ENCODE peak calls at places on chromosomes 5 and 9, in ten cellular contexts. One of them, this sample, is unnamed.

GRCh38 chr9:118786877-118787276 is 582.4 kb downstream of the BRINP1 start:
- DNase-seq in GM12865: no peak
- DNase-seq in sigmoid colon: no peak
- DNase-seq in Peyer's patch: no peak
- DNase-seq in GM13977: no peak
- DNase-seq in astrocyte: no peak
- DNase-seq in fibroblast of lung: no peak
- DNase-seq in tibial artery: no peak
- DNase-seq in fibroblast of mammary gland: no peak
- DNase-seq in progenitor cell of endocrine pancreas: no peak
- DNase-seq in this sample: no peak

GRCh38 chr9:96009690-96010477 is 134.4 kb downstream of the ERCC6L2 start:
- DNase-seq in GM12865: peak
- DNase-seq in sigmoid colon: no peak
- DNase-seq in Peyer's patch: no peak
- DNase-seq in GM13977: peak
- DNase-seq in astrocyte: peak
- DNase-seq in fibroblast of lung: peak
- DNase-seq in tibial artery: no peak
- DNase-seq in fibroblast of mammary gland: peak
- DNase-seq in progenitor cell of endocrine pancreas: no peak
- DNase-seq in this sample: no peak

GRCh38 chr5:96601811-96602244 is 60.3 kb upstream of the CAST start:
- DNase-seq in GM12865: peak
- DNase-seq in sigmoid colon: no peak
- DNase-seq in Peyer's patch: peak
- DNase-seq in GM13977: peak
- DNase-seq in astrocyte: peak
- DNase-seq in fibroblast of lung: peak
- DNase-seq in tibial artery: no peak
- DNase-seq in fibroblast of mammary gland: peak
- DNase-seq in progenitor cell of endocrine pancreas: peak
- DNase-seq in this sample: no peak

GRCh38 chr5:131524431-131524830 is 110.6 kb downstream of the RAPGEF6 start:
- DNase-seq in GM12865: no peak
- DNase-seq in sigmoid colon: no peak
- DNase-seq in Peyer's patch: no peak
- DNase-seq in GM13977: no peak
- DNase-seq in astrocyte: no peak
- DNase-seq in fibroblast of lung: no peak
- DNase-seq in tibial artery: no peak
- DNase-seq in fibroblast of mammary gland: no peak
- DNase-seq in progenitor cell of endocrine pancreas: no peak
- DNase-seq in this sample: no peak

GRCh38 chr5:56415356-56415765 is 182.2 kb upstream of the ANKRD55 start:
- DNase-seq in GM12865: peak
- DNase-seq in sigmoid colon: peak
- DNase-seq in Peyer's patch: peak
- DNase-seq in GM13977: peak
- DNase-seq in astrocyte: peak
- DNase-seq in fibroblast of lung: peak
- DNase-seq in tibial artery: peak
- DNase-seq in fibroblast of mammary gland: no peak
- DNase-seq in progenitor cell of endocrine pancreas: no peak
- DNase-seq in this sample: no peak

GRCh38 chr9:16866542-16866941 is 3.9 kb downstream of the BNC2 start:
- DNase-seq in GM12865: no peak
- DNase-seq in sigmoid colon: no peak
- DNase-seq in Peyer's patch: no peak
- DNase-seq in GM13977: no peak
- DNase-seq in astrocyte: peak
- DNase-seq in fibroblast of lung: peak
- DNase-seq in tibial artery: no peak
- DNase-seq in fibroblast of mammary gland: peak
- DNase-seq in progenitor cell of endocrine pancreas: no peak
- DNase-seq in this sample: no peak

GRCh38 chr5:158898185-158899177 is 201.2 kb downstream of the EBF1 start:
- DNase-seq in GM12865: peak
- DNase-seq in sigmoid colon: no peak
- DNase-seq in Peyer's patch: no peak
- DNase-seq in GM13977: peak
- DNase-seq in astrocyte: peak
- DNase-seq in fibroblast of lung: no peak
- DNase-seq in tibial artery: no peak
- DNase-seq in fibroblast of mammary gland: peak
- DNase-seq in progenitor cell of endocrine pancreas: no peak
- DNase-seq in this sample: no peak

GRCh38 chr9:69585571-69585970 is 86.6 kb downstream of the APBA1 start:
- DNase-seq in GM12865: no peak
- DNase-seq in sigmoid colon: no peak
- DNase-seq in Peyer's patch: no peak
- DNase-seq in GM13977: no peak
- DNase-seq in astrocyte: peak
- DNase-seq in fibroblast of lung: peak
- DNase-seq in tibial artery: no peak
- DNase-seq in fibroblast of mammary gland: no peak
- DNase-seq in progenitor cell of endocrine pancreas: no peak
- DNase-seq in this sample: no peak

GRCh38 chr9:4365055-4365454 is 65.2 kb upstream of the GLIS3 start:
- DNase-seq in GM12865: no peak
- DNase-seq in sigmoid colon: no peak
- DNase-seq in Peyer's patch: no peak
- DNase-seq in GM13977: no peak
- DNase-seq in astrocyte: no peak
- DNase-seq in fibroblast of lung: no peak
- DNase-seq in tibial artery: no peak
- DNase-seq in fibroblast of mammary gland: no peak
- DNase-seq in progenitor cell of endocrine pancreas: no peak
- DNase-seq in this sample: no peak

GRCh38 chr5:88145603-88146467 is 122.8 kb downstream of the TMEM161B start:
- DNase-seq in GM12865: peak
- DNase-seq in sigmoid colon: no peak
- DNase-seq in Peyer's patch: no peak
- DNase-seq in GM13977: no peak
- DNase-seq in astrocyte: peak
- DNase-seq in fibroblast of lung: peak
- DNase-seq in tibial artery: no peak
- DNase-seq in fibroblast of mammary gland: no peak
- DNase-seq in progenitor cell of endocrine pancreas: no peak
- DNase-seq in this sample: no peak

GRCh38 chr9:115207003-115207837 is 89.3 kb upstream of the TNC start:
- DNase-seq in GM12865: peak
- DNase-seq in sigmoid colon: no peak
- DNase-seq in Peyer's patch: no peak
- DNase-seq in GM13977: no peak
- DNase-seq in astrocyte: peak
- DNase-seq in fibroblast of lung: peak
- DNase-seq in tibial artery: no peak
- DNase-seq in fibroblast of mammary gland: peak
- DNase-seq in progenitor cell of endocrine pancreas: no peak
- DNase-seq in this sample: no peak

GRCh38 chr9:115202181-115202580 is 84.2 kb upstream of the TNC start:
- DNase-seq in GM12865: no peak
- DNase-seq in sigmoid colon: no peak
- DNase-seq in Peyer's patch: no peak
- DNase-seq in GM13977: no peak
- DNase-seq in astrocyte: no peak
- DNase-seq in fibroblast of lung: no peak
- DNase-seq in tibial artery: no peak
- DNase-seq in fibroblast of mammary gland: no peak
- DNase-seq in progenitor cell of endocrine pancreas: no peak
- DNase-seq in this sample: no peak

GRCh38 chr9:115200711-115201505 is 83.0 kb upstream of the TNC start:
- DNase-seq in GM12865: no peak
- DNase-seq in sigmoid colon: peak
- DNase-seq in Peyer's patch: no peak
- DNase-seq in GM13977: no peak
- DNase-seq in astrocyte: peak
- DNase-seq in fibroblast of lung: peak
- DNase-seq in tibial artery: no peak
- DNase-seq in fibroblast of mammary gland: peak
- DNase-seq in progenitor cell of endocrine pancreas: no peak
- DNase-seq in this sample: no peak

GRCh38 chr9:115204827-115205506 is 87.0 kb upstream of the TNC start:
- DNase-seq in GM12865: peak
- DNase-seq in sigmoid colon: no peak
- DNase-seq in Peyer's patch: no peak
- DNase-seq in GM13977: peak
- DNase-seq in astrocyte: peak
- DNase-seq in fibroblast of lung: peak
- DNase-seq in tibial artery: no peak
- DNase-seq in fibroblast of mammary gland: peak
- DNase-seq in progenitor cell of endocrine pancreas: no peak
- DNase-seq in this sample: no peak

DNA sequence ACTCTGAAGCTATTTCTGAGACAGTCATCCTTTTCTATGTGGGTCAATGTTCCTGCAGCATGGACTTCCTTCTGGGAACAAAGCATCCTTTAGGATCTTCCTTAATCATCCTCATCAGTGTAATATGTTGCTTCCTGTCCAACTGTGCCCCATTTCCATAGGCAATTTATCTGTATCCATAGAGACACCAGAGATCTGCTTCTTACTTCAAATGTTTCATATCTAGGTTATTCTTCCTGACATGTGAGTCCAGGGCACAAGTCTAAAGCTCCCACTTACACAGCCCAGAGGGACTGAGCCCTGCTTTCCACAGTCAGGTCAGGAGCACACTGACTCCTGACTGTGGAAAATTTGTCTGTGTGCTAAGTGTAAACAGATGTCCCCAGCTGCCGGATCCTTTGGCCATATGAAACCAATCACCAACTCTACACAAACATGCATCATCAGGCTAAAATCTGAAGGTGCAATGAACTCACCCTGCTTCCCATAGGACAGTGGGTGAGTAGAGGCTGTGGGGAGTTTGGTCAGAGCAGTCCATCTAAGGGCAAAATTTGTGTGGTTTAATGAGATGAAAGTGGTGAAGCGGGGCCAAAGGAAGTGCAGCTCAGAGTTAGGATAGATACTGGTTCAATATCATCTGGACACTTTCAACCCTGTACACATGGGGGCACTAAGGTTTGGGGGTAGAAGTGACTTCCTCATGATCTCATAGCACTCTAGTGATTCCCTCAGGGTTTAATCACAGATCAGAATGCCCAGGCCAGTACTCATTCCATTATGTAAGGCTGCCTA is 85.2 kb upstream of the TNC start:
- DNase-seq in GM12865: peak
- DNase-seq in sigmoid colon: peak
- DNase-seq in Peyer's patch: no peak
- DNase-seq in GM13977: no peak
- DNase-seq in astrocyte: peak
- DNase-seq in fibroblast of lung: peak
- DNase-seq in tibial artery: no peak
- DNase-seq in fibroblast of mammary gland: peak
- DNase-seq in progenitor cell of endocrine pancreas: no peak
- DNase-seq in this sample: no peak
- TF ChIP-seq CTCF in GM12865: no peak
- TF ChIP-seq CTCF in sigmoid colon: no peak
- TF ChIP-seq CTCF in Peyer's patch: no peak
- TF ChIP-seq CTCF in GM13977: peak
- TF ChIP-seq CTCF in astrocyte: peak
- TF ChIP-seq CTCF in fibroblast of lung: no peak
- TF ChIP-seq CTCF in tibial artery: no peak
- TF ChIP-seq CTCF in fibroblast of mammary gland: peak
- TF ChIP-seq CTCF in progenitor cell of endocrine pancreas: no peak
- TF ChIP-seq CTCF in this sample: no peak

GRCh38 chr5:79743846-79744605 is 54.4 kb downstream of the CMYA5 start:
- DNase-seq in GM12865: no peak
- DNase-seq in sigmoid colon: no peak
- DNase-seq in Peyer's patch: no peak
- DNase-seq in GM13977: no peak
- DNase-seq in astrocyte: no peak
- DNase-seq in fibroblast of lung: peak
- DNase-seq in tibial artery: no peak
- DNase-seq in fibroblast of mammary gland: no peak
- DNase-seq in progenitor cell of endocrine pancreas: no peak
- DNase-seq in this sample: no peak

GRCh38 chr5:79742549-79743136 is 53.0 kb downstream of the CMYA5 start:
- DNase-seq in GM12865: no peak
- DNase-seq in sigmoid colon: no peak
- DNase-seq in Peyer's patch: no peak
- DNase-seq in GM13977: no peak
- DNase-seq in astrocyte: no peak
- DNase-seq in fibroblast of lung: no peak
- DNase-seq in tibial artery: no peak
- DNase-seq in fibroblast of mammary gland: no peak
- DNase-seq in progenitor cell of endocrine pancreas: no peak
- DNase-seq in this sample: no peak

GRCh38 chr5:79746645-79747044 is 57.0 kb downstream of the CMYA5 start:
- DNase-seq in GM12865: no peak
- DNase-seq in sigmoid colon: no peak
- DNase-seq in Peyer's patch: no peak
- DNase-seq in GM13977: no peak
- DNase-seq in astrocyte: no peak
- DNase-seq in fibroblast of lung: no peak
- DNase-seq in tibial artery: no peak
- DNase-seq in fibroblast of mammary gland: no peak
- DNase-seq in progenitor cell of endocrine pancreas: no peak
- DNase-seq in this sample: no peak

GRCh38 chr5:79750611-79751510 is 61.2 kb downstream of the CMYA5 start:
- DNase-seq in GM12865: no peak
- DNase-seq in sigmoid colon: no peak
- DNase-seq in Peyer's patch: no peak
- DNase-seq in GM13977: no peak
- DNase-seq in astrocyte: no peak
- DNase-seq in fibroblast of lung: no peak
- DNase-seq in tibial artery: no peak
- DNase-seq in fibroblast of mammary gland: no peak
- DNase-seq in progenitor cell of endocrine pancreas: no peak
- DNase-seq in this sample: no peak

GRCh38 chr5:79745255-79745654 is 55.6 kb downstream of the CMYA5 start:
- DNase-seq in GM12865: no peak
- DNase-seq in sigmoid colon: no peak
- DNase-seq in Peyer's patch: no peak
- DNase-seq in GM13977: no peak
- DNase-seq in astrocyte: no peak
- DNase-seq in fibroblast of lung: no peak
- DNase-seq in tibial artery: no peak
- DNase-seq in fibroblast of mammary gland: no peak
- DNase-seq in progenitor cell of endocrine pancreas: no peak
- DNase-seq in this sample: no peak
- TF ChIP-seq CTCF in GM12865: no peak
- TF ChIP-seq CTCF in sigmoid colon: no peak
- TF ChIP-seq CTCF in Peyer's patch: no peak
- TF ChIP-seq CTCF in GM13977: no peak
- TF ChIP-seq CTCF in astrocyte: no peak
- TF ChIP-seq CTCF in fibroblast of lung: no peak
- TF ChIP-seq CTCF in tibial artery: no peak
- TF ChIP-seq CTCF in fibroblast of mammary gland: no peak
- TF ChIP-seq CTCF in progenitor cell of endocrine pancreas: no peak
- TF ChIP-seq CTCF in this sample: no peak

GRCh38 chr9:122379340-122379739 is 8.5 kb downstream of the PTGS1 start:
- DNase-seq in GM12865: no peak
- DNase-seq in sigmoid colon: no peak
- DNase-seq in Peyer's patch: no peak
- DNase-seq in GM13977: no peak
- DNase-seq in astrocyte: no peak
- DNase-seq in fibroblast of lung: no peak
- DNase-seq in tibial artery: no peak
- DNase-seq in fibroblast of mammary gland: peak
- DNase-seq in progenitor cell of endocrine pancreas: no peak
- DNase-seq in this sample: no peak
- TF ChIP-seq CTCF in GM12865: peak
- TF ChIP-seq CTCF in sigmoid colon: no peak
- TF ChIP-seq CTCF in Peyer's patch: no peak
- TF ChIP-seq CTCF in GM13977: peak
- TF ChIP-seq CTCF in astrocyte: peak
- TF ChIP-seq CTCF in fibroblast of lung: peak
- TF ChIP-seq CTCF in tibial artery: no peak
- TF ChIP-seq CTCF in fibroblast of mammary gland: peak
- TF ChIP-seq CTCF in progenitor cell of endocrine pancreas: peak
- TF ChIP-seq CTCF in this sample: no peak

GRCh38 chr5:113295111-113295539 is 139.7 kb downstream of the TSSK1B start:
- DNase-seq in GM12865: no peak
- DNase-seq in sigmoid colon: no peak
- DNase-seq in Peyer's patch: no peak
- DNase-seq in GM13977: no peak
- DNase-seq in astrocyte: no peak
- DNase-seq in fibroblast of lung: no peak
- DNase-seq in tibial artery: no peak
- DNase-seq in fibroblast of mammary gland: no peak
- DNase-seq in progenitor cell of endocrine pancreas: no peak
- DNase-seq in this sample: no peak
- TF ChIP-seq CTCF in GM12865: no peak
- TF ChIP-seq CTCF in sigmoid colon: no peak
- TF ChIP-seq CTCF in Peyer's patch: no peak
- TF ChIP-seq CTCF in GM13977: no peak
- TF ChIP-seq CTCF in astrocyte: no peak
- TF ChIP-seq CTCF in fibroblast of lung: no peak
- TF ChIP-seq CTCF in tibial artery: no peak
- TF ChIP-seq CTCF in fibroblast of mammary gland: no peak
- TF ChIP-seq CTCF in progenitor cell of endocrine pancreas: no peak
- TF ChIP-seq CTCF in this sample: no peak